ENCODE peak calls at places on chromosome 22, in four cellular contexts. One of them, this sample, is unnamed.

GRCh38 chr22:50016988-50017700 is 4.6 kb upstream of the IL17REL start:
- DNase-seq in H54: no peak
- DNase-seq in esophagus squamous epithelium: no peak
- DNase-seq in body of pancreas: no peak
- DNase-seq in this sample: peak; percentile 67

GRCh38 chr22:30232716-30233218 is 13.8 kb downstream of the LIF start:
- DNase-seq in esophagus squamous epithelium: no peak
- DNase-seq in body of pancreas: no peak
- DNase-seq in H54: no peak
- DNase-seq in this sample: no peak

GRCh38 chr22:17120711-17121234 is 387 bp downstream of the TMEM121B start:
- DNase-seq in body of pancreas: no peak
- DNase-seq in H54: no peak
- DNase-seq in esophagus squamous epithelium: no peak
- DNase-seq in this sample: peak; percentile 89

GRCh38 chr22:40684728-40685127 is 5.4 kb downstream of the MCHR1 start:
- DNase-seq in H54: no peak
- DNase-seq in body of pancreas: no peak
- DNase-seq in esophagus squamous epithelium: no peak
- DNase-seq in this sample: no peak

GRCh38 chr22:29359469-29359868 is 28.9 kb downstream of the AP1B1 start:
- DNase-seq in body of pancreas: peak; percentile 50
- DNase-seq in H54: no peak
- DNase-seq in esophagus squamous epithelium: no peak
- DNase-seq in this sample: no peak

GRCh38 chr22:19873138-19873959 is 18.7 kb upstream of the GNB1L start:
- DNase-seq in body of pancreas: peak; percentile 1
- DNase-seq in H54: no peak
- DNase-seq in esophagus squamous epithelium: no peak
- DNase-seq in this sample: peak; percentile 19

GRCh38 chr22:30564766-30565118 is 9.7 kb downstream of the GAL3ST1 start:
- DNase-seq in body of pancreas: no peak
- DNase-seq in H54: no peak
- DNase-seq in esophagus squamous epithelium: no peak
- DNase-seq in this sample: no peak

GRCh38 chr22:33570110-33570509 is 350.2 kb downstream of the LARGE1 start:
- DNase-seq in H54: no peak
- DNase-seq in esophagus squamous epithelium: no peak
- DNase-seq in body of pancreas: no peak
- DNase-seq in this sample: no peak

GRCh38 chr22:42500164-42500835 is 19.3 kb downstream of the RRP7A start:
- DNase-seq in body of pancreas: peak; percentile 87
- DNase-seq in H54: peak; percentile 45
- DNase-seq in esophagus squamous epithelium: peak; percentile 41
- DNase-seq in this sample: peak; percentile 86

GRCh38 chr22:23984430-23984829 is 4.5 kb downstream of the GSTT2 start:
- DNase-seq in body of pancreas: no peak
- DNase-seq in esophagus squamous epithelium: no peak
- DNase-seq in H54: no peak
- DNase-seq in this sample: no peak

GRCh38 chr22:28316014-28316413 is 363.6 kb downstream of the TTC28 start:
- DNase-seq in body of pancreas: peak; percentile 2
- DNase-seq in esophagus squamous epithelium: no peak
- DNase-seq in H54: no peak
- DNase-seq in this sample: no peak

GRCh38 chr22:24393012-24393559 is 34.3 kb upstream of the ADORA2A start:
- DNase-seq in body of pancreas: no peak
- DNase-seq in H54: no peak
- DNase-seq in esophagus squamous epithelium: no peak
- DNase-seq in this sample: no peak

GRCh38 chr22:29041408-29041807 is 20.2 kb downstream of the C22orf31 start:
- DNase-seq in esophagus squamous epithelium: no peak
- DNase-seq in H54: no peak
- DNase-seq in body of pancreas: peak; percentile 22
- DNase-seq in this sample: peak; percentile 44

GRCh38 chr22:49620003-49620556 is 207.6 kb downstream of the BRD1 start:
- DNase-seq in H54: no peak
- DNase-seq in body of pancreas: no peak
- DNase-seq in esophagus squamous epithelium: no peak
- DNase-seq in this sample: no peak

GRCh38 chr22:20244744-20245576 is 23.2 kb downstream of the RTN4R start:
- DNase-seq in esophagus squamous epithelium: no peak
- DNase-seq in body of pancreas: no peak
- DNase-seq in H54: no peak
- DNase-seq in this sample: no peak

GRCh38 chr22:43014062-43014875 is 680 bp downstream of the PACSIN2 start:
- DNase-seq in H54: no peak
- DNase-seq in body of pancreas: peak; percentile 51
- DNase-seq in esophagus squamous epithelium: no peak
- DNase-seq in this sample: peak; percentile 63

GRCh38 chr22:42973536-42973881 is 41.4 kb downstream of the PACSIN2 start:
- DNase-seq in esophagus squamous epithelium: no peak
- DNase-seq in H54: no peak
- DNase-seq in body of pancreas: no peak
- DNase-seq in this sample: no peak

GRCh38 chr22:23169032-23169384 is 11.3 kb upstream of the BCR start:
- DNase-seq in body of pancreas: no peak
- DNase-seq in esophagus squamous epithelium: no peak
- DNase-seq in H54: no peak
- DNase-seq in this sample: no peak

GRCh38 chr22:19872779-19873137 is 18.1 kb upstream of the GNB1L start:
- DNase-seq in H54: no peak
- DNase-seq in body of pancreas: peak; percentile 41
- DNase-seq in esophagus squamous epithelium: no peak
- DNase-seq in this sample: peak; percentile 69

GRCh38 chr22:47154621-47155081 is 392.2 kb downstream of the TBC1D22A start:
- DNase-seq in body of pancreas: peak; percentile 93
- DNase-seq in H54: peak; percentile 70
- DNase-seq in esophagus squamous epithelium: no peak
- DNase-seq in this sample: no peak

DNA sequence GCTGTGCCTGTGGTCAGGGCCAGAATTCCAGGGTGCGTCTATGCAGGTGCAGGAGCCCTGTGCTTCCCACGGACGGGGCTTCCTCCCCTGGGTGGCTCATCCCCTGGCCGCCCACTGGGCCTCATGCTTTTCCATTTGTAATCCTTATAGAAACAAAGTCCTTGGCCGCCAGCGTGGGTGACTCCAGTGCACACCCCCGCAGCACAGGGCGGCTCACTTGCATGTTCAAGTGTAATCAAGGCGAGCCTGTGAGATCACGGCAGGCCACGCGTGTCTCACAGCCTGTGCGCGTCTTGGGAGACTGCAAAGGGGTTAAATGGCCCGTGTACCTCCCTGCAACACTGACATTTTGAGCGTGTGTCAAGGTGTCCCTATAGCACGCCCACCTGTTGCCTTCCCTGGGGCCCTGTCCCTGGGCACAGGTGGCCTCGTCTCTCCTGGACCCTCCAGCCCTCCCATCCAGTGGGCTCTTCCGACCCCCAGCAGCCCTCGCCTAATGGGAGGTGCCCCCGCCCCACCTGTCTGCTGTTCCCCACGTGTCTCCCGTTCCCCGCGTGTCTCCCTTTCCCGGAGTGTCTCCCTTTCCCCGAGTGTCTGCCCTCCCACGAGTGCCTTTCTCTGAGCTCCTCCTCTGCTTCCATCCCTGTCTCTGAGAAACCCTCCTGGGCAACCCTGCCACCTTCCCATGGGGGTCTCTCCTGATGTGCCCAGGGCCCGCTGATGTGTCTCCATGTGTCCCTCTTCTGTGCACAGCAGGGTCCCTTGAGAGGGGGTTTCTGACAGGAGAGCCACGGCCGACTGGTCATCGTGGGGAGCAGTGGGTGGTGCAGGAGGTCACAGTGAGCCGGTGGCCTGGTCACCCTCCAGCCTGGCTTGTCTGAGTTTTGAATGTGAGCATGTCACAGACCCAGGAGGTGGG is 1215.3 kb downstream of the BRD1 start:
- DNase-seq in body of pancreas: no peak
- DNase-seq in esophagus squamous epithelium: no peak
- DNase-seq in H54: no peak
- DNase-seq in this sample: no peak
- TF ChIP-seq POLR2A in body of pancreas: no peak
- TF ChIP-seq POLR2A in esophagus squamous epithelium: no peak
- TF ChIP-seq POLR2A in H54: no peak
- TF ChIP-seq POLR2A in this sample: no peak

DNA sequence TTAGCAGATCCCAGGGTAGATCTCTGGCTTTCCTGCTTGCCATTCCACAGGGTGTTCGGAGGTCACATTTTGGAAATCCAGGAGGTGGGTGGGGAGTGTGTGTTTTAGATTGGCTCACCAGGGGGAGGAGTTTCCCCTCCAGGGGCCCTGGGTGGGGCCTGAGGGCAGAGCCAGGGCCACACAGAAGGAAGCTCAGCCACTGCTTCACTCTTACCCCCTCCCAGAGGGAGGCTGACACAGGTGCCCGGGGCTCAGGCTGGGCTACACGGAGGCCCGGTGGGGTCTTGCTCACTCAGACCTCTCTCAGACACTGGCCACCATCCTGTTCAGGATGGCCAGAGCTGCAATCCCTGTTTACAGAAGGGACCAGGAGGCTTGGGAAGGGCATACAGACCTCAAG is 2.5 kb downstream of the WNT7B start:
- DNase-seq in H54: no peak
- DNase-seq in esophagus squamous epithelium: no peak
- DNase-seq in body of pancreas: no peak
- DNase-seq in this sample: peak; percentile 58
- TF ChIP-seq POLR2A in H54: no peak
- TF ChIP-seq POLR2A in esophagus squamous epithelium: peak; percentile 38
- TF ChIP-seq POLR2A in body of pancreas: no peak
- TF ChIP-seq POLR2A in this sample: peak; percentile 53

GRCh38 chr22:21702700-21703683 is 32.6 kb downstream of the YPEL1 start:
- DNase-seq in H54: no peak
- DNase-seq in esophagus squamous epithelium: no peak
- DNase-seq in body of pancreas: no peak
- DNase-seq in this sample: peak; percentile 66
- TF ChIP-seq POLR2A in H54: no peak
- TF ChIP-seq POLR2A in esophagus squamous epithelium: no peak
- TF ChIP-seq POLR2A in body of pancreas: no peak
- TF ChIP-seq POLR2A in this sample: no peak

GRCh38 chr22:38725900-38726655 is 20.3 kb downstream of the GTPBP1 start:
- DNase-seq in esophagus squamous epithelium: no peak
- DNase-seq in body of pancreas: no peak
- DNase-seq in H54: no peak
- DNase-seq in this sample: no peak
- TF ChIP-seq POLR2A in esophagus squamous epithelium: no peak
- TF ChIP-seq POLR2A in body of pancreas: no peak
- TF ChIP-seq POLR2A in H54: no peak
- TF ChIP-seq POLR2A in this sample: no peak

GRCh38 chr22:46072030-46072881 is 78.1 kb upstream of the PPARA start:
- DNase-seq in H54: no peak
- DNase-seq in body of pancreas: peak; percentile 69
- DNase-seq in esophagus squamous epithelium: no peak
- DNase-seq in this sample: peak; percentile 95

GRCh38 chr22:46074771-46075551 is 75.4 kb upstream of the PPARA start:
- DNase-seq in body of pancreas: no peak
- DNase-seq in H54: no peak
- DNase-seq in esophagus squamous epithelium: no peak
- DNase-seq in this sample: peak; percentile 50

GRCh38 chr22:46075764-46076531 is 74.4 kb upstream of the PPARA start:
- DNase-seq in body of pancreas: no peak
- DNase-seq in esophagus squamous epithelium: no peak
- DNase-seq in H54: no peak
- DNase-seq in this sample: peak; percentile 22

GRCh38 chr22:46072981-46073682 is 77.2 kb upstream of the PPARA start:
- DNase-seq in body of pancreas: no peak
- DNase-seq in H54: no peak
- DNase-seq in esophagus squamous epithelium: no peak
- DNase-seq in this sample: peak; percentile 15

DNA sequence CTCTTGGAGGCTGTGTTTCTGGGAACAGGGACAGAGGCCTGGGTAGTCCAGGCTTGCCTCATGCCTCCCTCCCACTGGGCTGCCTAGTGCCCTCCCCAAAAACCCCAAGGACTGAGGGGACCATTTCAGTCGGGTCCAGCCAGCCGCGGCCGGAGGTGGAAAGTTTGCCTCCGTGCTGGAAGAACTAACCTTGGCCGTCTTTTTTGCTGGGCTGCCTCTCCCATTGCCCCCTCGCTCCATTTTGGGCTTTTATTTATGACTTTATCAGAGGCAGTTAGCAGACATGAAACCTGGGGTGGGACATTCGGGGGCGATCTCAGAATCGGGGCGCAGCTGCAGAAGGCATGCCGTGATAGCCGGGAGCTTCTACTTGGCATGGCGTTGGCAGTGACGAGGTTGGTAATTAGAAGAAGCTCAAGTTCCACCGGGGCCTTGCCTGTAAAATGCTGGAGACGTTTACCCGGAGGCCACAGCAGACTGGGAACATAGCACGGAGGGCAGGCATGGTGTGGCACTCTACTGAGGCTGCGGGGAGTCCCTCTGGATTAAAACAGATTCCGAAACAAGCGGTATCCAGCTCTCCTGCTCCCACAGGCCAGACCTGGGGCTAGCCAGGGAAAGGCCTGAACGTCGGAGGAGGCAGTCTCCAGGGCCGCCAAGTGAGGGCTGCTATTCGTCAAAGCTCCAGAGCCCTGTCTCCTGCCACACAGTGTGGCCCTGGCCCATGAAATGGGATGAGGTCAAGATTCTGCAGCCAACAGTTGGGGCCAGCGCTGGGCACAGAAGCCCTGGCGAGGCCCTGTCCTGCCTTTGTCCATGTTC is 76.4 kb upstream of the PPARA start:
- DNase-seq in esophagus squamous epithelium: no peak
- DNase-seq in body of pancreas: no peak
- DNase-seq in H54: no peak
- DNase-seq in this sample: peak; percentile 31
- TF ChIP-seq POLR2A in esophagus squamous epithelium: no peak
- TF ChIP-seq POLR2A in body of pancreas: no peak
- TF ChIP-seq POLR2A in H54: no peak
- TF ChIP-seq POLR2A in this sample: no peak

GRCh38 chr22:35064664-35065063 is 1.3 kb upstream of the ISX start:
- DNase-seq in esophagus squamous epithelium: no peak
- DNase-seq in body of pancreas: no peak
- DNase-seq in H54: peak; percentile 44
- DNase-seq in this sample: no peak
- TF ChIP-seq POLR2A in esophagus squamous epithelium: no peak
- TF ChIP-seq POLR2A in body of pancreas: no peak
- TF ChIP-seq POLR2A in H54: no peak
- TF ChIP-seq POLR2A in this sample: no peak

GRCh38 chr22:44023404-44024287 is 456 bp upstream of the PARVB start:
- DNase-seq in esophagus squamous epithelium: no peak
- DNase-seq in H54: no peak
- DNase-seq in body of pancreas: no peak
- DNase-seq in this sample: peak; percentile 36
- TF ChIP-seq POLR2A in esophagus squamous epithelium: peak; percentile 55
- TF ChIP-seq POLR2A in H54: no peak
- TF ChIP-seq POLR2A in body of pancreas: no peak
- TF ChIP-seq POLR2A in this sample: no peak

GRCh38 chr22:36366291-36366708 is 21.5 kb downstream of the MYH9 start:
- DNase-seq in H54: no peak
- DNase-seq in esophagus squamous epithelium: no peak
- DNase-seq in body of pancreas: no peak
- DNase-seq in this sample: no peak
- TF ChIP-seq POLR2A in H54: no peak
- TF ChIP-seq POLR2A in esophagus squamous epithelium: no peak
- TF ChIP-seq POLR2A in body of pancreas: no peak
- TF ChIP-seq POLR2A in this sample: no peak

This sample was measured in upper lobe of left lung.